ENCODE peak calls at places on chromosomes 1 and 21, in five cellular contexts. One of them, this sample, is unnamed.

GRCh38 chr1:105632342-105633196 is 1423.9 kb upstream of the PRMT6 start:
- DNase-seq in osteocyte: peak
- DNase-seq in fibroblast of gingiva: no peak
- DNase-seq in activated CD4-positive, alpha-beta memory T cell treated with anti-CD3 and anti-CD28 coated beads, Interleukin-2, amount 10 ng/mL, durations not matched to agents 7 days and 5 days: no peak
- DNase-seq in HCT116: no peak
- DNase-seq in this sample: no peak

GRCh38 chr1:97911266-97912215 is 9.3 kb downstream of the DPYD start:
- DNase-seq in osteocyte: no peak
- DNase-seq in fibroblast of gingiva: no peak
- DNase-seq in activated CD4-positive, alpha-beta memory T cell treated with anti-CD3 and anti-CD28 coated beads, Interleukin-2, amount 10 ng/mL, durations not matched to agents 7 days and 5 days: no peak
- DNase-seq in HCT116: no peak
- DNase-seq in this sample: no peak

GRCh38 chr1:241611063-241611462 is 29.1 kb downstream of the CHML start:
- DNase-seq in osteocyte: no peak
- DNase-seq in fibroblast of gingiva: peak
- DNase-seq in activated CD4-positive, alpha-beta memory T cell treated with anti-CD3 and anti-CD28 coated beads, Interleukin-2, amount 10 ng/mL, durations not matched to agents 7 days and 5 days: no peak
- DNase-seq in HCT116: peak
- DNase-seq in this sample: no peak

GRCh38 chr1:155003227-155003765 is 694 bp downstream of the ZBTB7B start:
- DNase-seq in osteocyte: no peak
- DNase-seq in fibroblast of gingiva: no peak
- DNase-seq in activated CD4-positive, alpha-beta memory T cell treated with anti-CD3 and anti-CD28 coated beads, Interleukin-2, amount 10 ng/mL, durations not matched to agents 7 days and 5 days: peak
- DNase-seq in HCT116: no peak
- DNase-seq in this sample: no peak

GRCh38 chr1:150765229-150765976 is at the start of gene CTSS:
- DNase-seq in osteocyte: no peak
- DNase-seq in fibroblast of gingiva: peak
- DNase-seq in activated CD4-positive, alpha-beta memory T cell treated with anti-CD3 and anti-CD28 coated beads, Interleukin-2, amount 10 ng/mL, durations not matched to agents 7 days and 5 days: no peak
- DNase-seq in HCT116: no peak
- DNase-seq in this sample: no peak

GRCh38 chr1:157390646-157391045 is 161.7 kb downstream of the FCRL5 start:
- DNase-seq in osteocyte: no peak
- DNase-seq in fibroblast of gingiva: peak
- DNase-seq in activated CD4-positive, alpha-beta memory T cell treated with anti-CD3 and anti-CD28 coated beads, Interleukin-2, amount 10 ng/mL, durations not matched to agents 7 days and 5 days: no peak
- DNase-seq in HCT116: no peak
- DNase-seq in this sample: no peak

GRCh38 chr21:41641510-41641815 is 125.4 kb downstream of the RIPK4 start:
- DNase-seq in osteocyte: no peak
- DNase-seq in fibroblast of gingiva: no peak
- DNase-seq in activated CD4-positive, alpha-beta memory T cell treated with anti-CD3 and anti-CD28 coated beads, Interleukin-2, amount 10 ng/mL, durations not matched to agents 7 days and 5 days: no peak
- DNase-seq in HCT116: no peak
- DNase-seq in this sample: no peak

GRCh38 chr1:34784751-34785221 is 3.8 kb downstream of the GJB3 start:
- DNase-seq in osteocyte: no peak
- DNase-seq in fibroblast of gingiva: no peak
- DNase-seq in activated CD4-positive, alpha-beta memory T cell treated with anti-CD3 and anti-CD28 coated beads, Interleukin-2, amount 10 ng/mL, durations not matched to agents 7 days and 5 days: no peak
- DNase-seq in HCT116: no peak
- DNase-seq in this sample: no peak

GRCh38 chr1:17577907-17578297 is 38.4 kb downstream of the ARHGEF10L start:
- DNase-seq in osteocyte: no peak
- DNase-seq in fibroblast of gingiva: no peak
- DNase-seq in activated CD4-positive, alpha-beta memory T cell treated with anti-CD3 and anti-CD28 coated beads, Interleukin-2, amount 10 ng/mL, durations not matched to agents 7 days and 5 days: no peak
- DNase-seq in HCT116: no peak
- DNase-seq in this sample: no peak

GRCh38 chr1:115976062-115976899 is at the start of gene SLC22A15:
- DNase-seq in osteocyte: peak
- DNase-seq in fibroblast of gingiva: peak
- DNase-seq in activated CD4-positive, alpha-beta memory T cell treated with anti-CD3 and anti-CD28 coated beads, Interleukin-2, amount 10 ng/mL, durations not matched to agents 7 days and 5 days: peak
- DNase-seq in HCT116: no peak
- DNase-seq in this sample: no peak

GRCh38 chr1:245177071-245177900 is 22.5 kb downstream of the KIF26B start:
- DNase-seq in osteocyte: no peak
- DNase-seq in fibroblast of gingiva: no peak
- DNase-seq in activated CD4-positive, alpha-beta memory T cell treated with anti-CD3 and anti-CD28 coated beads, Interleukin-2, amount 10 ng/mL, durations not matched to agents 7 days and 5 days: no peak
- DNase-seq in HCT116: peak
- DNase-seq in this sample: no peak

GRCh38 chr21:36155603-36156338 is 853 bp upstream of the DOP1B start:
- DNase-seq in osteocyte: no peak
- DNase-seq in fibroblast of gingiva: no peak
- DNase-seq in activated CD4-positive, alpha-beta memory T cell treated with anti-CD3 and anti-CD28 coated beads, Interleukin-2, amount 10 ng/mL, durations not matched to agents 7 days and 5 days: no peak
- DNase-seq in HCT116: no peak
- DNase-seq in this sample: no peak

GRCh38 chr1:28139033-28139712 is 37.3 kb downstream of the PTAFR start:
- DNase-seq in osteocyte: no peak
- DNase-seq in fibroblast of gingiva: peak
- DNase-seq in activated CD4-positive, alpha-beta memory T cell treated with anti-CD3 and anti-CD28 coated beads, Interleukin-2, amount 10 ng/mL, durations not matched to agents 7 days and 5 days: no peak
- DNase-seq in HCT116: no peak
- DNase-seq in this sample: no peak

GRCh38 chr1:204251926-204252689 is 38.3 kb upstream of the GOLT1A start:
- DNase-seq in osteocyte: no peak
- DNase-seq in fibroblast of gingiva: no peak
- DNase-seq in activated CD4-positive, alpha-beta memory T cell treated with anti-CD3 and anti-CD28 coated beads, Interleukin-2, amount 10 ng/mL, durations not matched to agents 7 days and 5 days: no peak
- DNase-seq in HCT116: no peak
- DNase-seq in this sample: no peak

GRCh38 chr1:228781161-228781771 is 46.0 kb downstream of the RHOU start:
- DNase-seq in osteocyte: no peak
- DNase-seq in fibroblast of gingiva: no peak
- DNase-seq in activated CD4-positive, alpha-beta memory T cell treated with anti-CD3 and anti-CD28 coated beads, Interleukin-2, amount 10 ng/mL, durations not matched to agents 7 days and 5 days: no peak
- DNase-seq in HCT116: no peak
- DNase-seq in this sample: no peak

GRCh38 chr21:17679002-17679600 is 66.4 kb upstream of the BTG3 start:
- DNase-seq in osteocyte: no peak
- DNase-seq in fibroblast of gingiva: peak
- DNase-seq in activated CD4-positive, alpha-beta memory T cell treated with anti-CD3 and anti-CD28 coated beads, Interleukin-2, amount 10 ng/mL, durations not matched to agents 7 days and 5 days: no peak
- DNase-seq in HCT116: peak
- DNase-seq in this sample: no peak

GRCh38 chr1:73593379-73593778 is 604.6 kb downstream of the LRRIQ3 start:
- DNase-seq in osteocyte: no peak
- DNase-seq in fibroblast of gingiva: peak
- DNase-seq in activated CD4-positive, alpha-beta memory T cell treated with anti-CD3 and anti-CD28 coated beads, Interleukin-2, amount 10 ng/mL, durations not matched to agents 7 days and 5 days: no peak
- DNase-seq in HCT116: no peak
- DNase-seq in this sample: no peak

GRCh38 chr1:3074800-3075199 is 5.8 kb downstream of the PRDM16 start:
- DNase-seq in osteocyte: no peak
- DNase-seq in fibroblast of gingiva: no peak
- DNase-seq in activated CD4-positive, alpha-beta memory T cell treated with anti-CD3 and anti-CD28 coated beads, Interleukin-2, amount 10 ng/mL, durations not matched to agents 7 days and 5 days: no peak
- DNase-seq in HCT116: no peak
- DNase-seq in this sample: no peak

GRCh38 chr1:169367096-169367685 is 406 bp downstream of the NME7 start:
- DNase-seq in osteocyte: no peak
- DNase-seq in fibroblast of gingiva: no peak
- DNase-seq in activated CD4-positive, alpha-beta memory T cell treated with anti-CD3 and anti-CD28 coated beads, Interleukin-2, amount 10 ng/mL, durations not matched to agents 7 days and 5 days: no peak
- DNase-seq in HCT116: no peak
- DNase-seq in this sample: no peak

GRCh38 chr1:220841293-220841692 is 38.0 kb upstream of the HLX start:
- DNase-seq in osteocyte: no peak
- DNase-seq in fibroblast of gingiva: no peak
- DNase-seq in activated CD4-positive, alpha-beta memory T cell treated with anti-CD3 and anti-CD28 coated beads, Interleukin-2, amount 10 ng/mL, durations not matched to agents 7 days and 5 days: no peak
- DNase-seq in HCT116: no peak
- DNase-seq in this sample: no peak

GRCh38 chr1:43274125-43274803 is 4.5 kb downstream of the TMEM125 start:
- DNase-seq in osteocyte: no peak
- DNase-seq in fibroblast of gingiva: no peak
- DNase-seq in activated CD4-positive, alpha-beta memory T cell treated with anti-CD3 and anti-CD28 coated beads, Interleukin-2, amount 10 ng/mL, durations not matched to agents 7 days and 5 days: peak
- DNase-seq in HCT116: no peak
- DNase-seq in this sample: no peak

This sample was measured in effector CD8-positive, alpha-beta T cell.